ENCODE peak calls at places on chromosomes 12 and 14, in six cellular contexts. X, M, P, J, G and L are unnamed samples.

GRCh38 chr12:24088751-24089150 is 139.3 kb upstream of the SOX5 start:
- DNase-seq in X (no peak), M (no peak), P (peak; percentile 59), J (peak; percentile 13), G (no peak), L (no peak)

GRCh38 chr14:49405291-49405690 is 180.9 kb downstream of the RPS29 start:
- DNase-seq in X (no peak), M (no peak), P (peak; percentile 65), J (peak; percentile 60), G (no peak), L (no peak)

GRCh38 chr12:105957058-105957457 is 181.7 kb downstream of the NUAK1 start:
- DNase-seq in X (no peak), M (no peak), P (no peak), J (no peak), G (no peak), L (no peak)

GRCh38 chr14:44403194-44403593 is 103.9 kb downstream of the FSCB start:
- DNase-seq in X (no peak), M (no peak), P (no peak), J (no peak), G (no peak), L (no peak)

GRCh38 chr12:77888611-77889010 is 57.9 kb downstream of the NAV3 start:
- DNase-seq in X (no peak), M (no peak), P (peak; percentile 75), J (peak; percentile 53), G (peak; percentile 25), L (no peak)

GRCh38 chr14:37579250-37579649 is 15.8 kb downstream of the FOXA1 start:
- DNase-seq in X (no peak), M (no peak), P (no peak), J (no peak), G (no peak), L (no peak)

GRCh38 chr12:67650127-67650495 is 1.6 kb downstream of the DYRK2 start:
- DNase-seq in X (no peak), M (no peak), P (no peak), J (peak; percentile 54), G (no peak), L (no peak)

GRCh38 chr12:48199784-48200198 is 3.3 kb downstream of the OR10AD1 start:
- DNase-seq in X (no peak), M (no peak), P (peak; percentile 68), J (peak; percentile 93), G (no peak), L (no peak)

GRCh38 chr12:62660763-62661162 is 194.1 kb downstream of the MON2 start:
- DNase-seq in X (no peak), M (no peak), P (peak; percentile 70), J (no peak), G (peak; percentile 28), L (no peak)

GRCh38 chr12:118439068-118439467 is 62.7 kb downstream of the SUDS3 start:
- DNase-seq in X (no peak), M (no peak), P (no peak), J (no peak), G (no peak), L (no peak)

GRCh38 chr14:36659010-36659821 is 2.4 kb upstream of the PAX9 start:
- DNase-seq in X (no peak), M (no peak), P (no peak), J (no peak), G (no peak), L (no peak)

GRCh38 chr14:25904446-25904845 is 693.4 kb downstream of the NOVA1 start:
- DNase-seq in X (no peak), M (no peak), P (no peak), J (no peak), G (no peak), L (no peak)

GRCh38 chr14:77025744-77026165 is 2.8 kb downstream of the IRF2BPL start:
- DNase-seq in X (no peak), M (no peak), P (no peak), J (no peak), G (peak; percentile 42), L (no peak)

GRCh38 chr14:67207810-67208209 is 18.6 kb downstream of the GARIN2 start:
- DNase-seq in X (no peak), M (no peak), P (no peak), J (no peak), G (no peak), L (no peak)

GRCh38 chr12:124024790-124025189 is 51.8 kb downstream of the ZNF664 start:
- DNase-seq in X (no peak), M (no peak), P (no peak), J (no peak), G (no peak), L (peak; percentile 13)

GRCh38 chr12:80168936-80169335 is 69.6 kb downstream of the OTOGL start:
- DNase-seq in X (no peak), M (no peak), P (no peak), J (no peak), G (no peak), L (no peak)

GRCh38 chr12:111446044-111446581 is 40.4 kb downstream of the SH2B3 start:
- DNase-seq in X (no peak), M (peak; percentile 72), P (peak; percentile 62), J (peak; percentile 79), G (no peak), L (peak; percentile 70)

GRCh38 chr14:96091149-96091693 is 52.1 kb downstream of the C14orf132 start:
- DNase-seq in X (no peak), M (no peak), P (no peak), J (no peak), G (no peak), L (no peak)

GRCh38 chr12:96208346-96208745 is 14.2 kb downstream of the ELK3 start:
- DNase-seq in X (no peak), M (no peak), P (peak; percentile 86), J (peak; percentile 92), G (no peak), L (no peak)

GRCh38 chr14:84028205-84028604 is 1501.7 kb upstream of the FLRT2 start:
- DNase-seq in X (no peak), M (no peak), P (no peak), J (no peak), G (no peak), L (no peak)

GRCh38 chr14:24381363-24382102 is 13.5 kb downstream of the NFATC4 start:
- DNase-seq in X (no peak), M (no peak), P (no peak), J (no peak), G (no peak), L (no peak)

GRCh38 chr14:104678346-104678745 is 11.1 kb upstream of the INF2 start:
- DNase-seq in X (no peak), M (peak; percentile 72), P (peak; percentile 34), J (peak; percentile 63), G (no peak), L (no peak)

GRCh38 chr14:72894623-72895378 is 900 bp upstream of the DPF3 start:
- DNase-seq in X (peak; percentile 44), M (peak; percentile 68), P (no peak), J (peak; percentile 45), G (peak; percentile 60), L (peak; percentile 59)

GRCh38 chr12:112937741-112938719 is at the start of gene OAS3:
- DNase-seq in X (no peak), M (peak; percentile 59), P (peak; percentile 79), J (peak; percentile 90), G (peak; percentile 92), L (peak; percentile 58)

GRCh38 chr12:131608740-131609665 is 101.9 kb upstream of the SFSWAP start:
- DNase-seq in X (peak; percentile 51), M (peak; percentile 91), P (peak; percentile 7), J (no peak), G (peak; percentile 62), L (peak; percentile 87)

GRCh38 chr14:55746533-55746932 is 166.5 kb downstream of the KTN1 start:
- DNase-seq in X (no peak), M (no peak), P (peak; percentile 29), J (peak; percentile 17), G (peak; percentile 63), L (no peak)

GRCh38 chr12:23536293-23536692 is 413.2 kb downstream of the SOX5 start:
- DNase-seq in X (no peak), M (no peak), P (no peak), J (no peak), G (no peak), L (no peak)

GRCh38 chr12:80316141-80316700 is 127.8 kb upstream of the PTPRQ start:
- DNase-seq in X (no peak), M (no peak), P (no peak), J (no peak), G (peak; percentile 75), L (no peak)

GRCh38 chr14:70898346-70898745 is 8.9 kb upstream of the PCNX1 start:
- DNase-seq in X (no peak), M (no peak), P (no peak), J (no peak), G (no peak), L (no peak)

GRCh38 chr14:35932659-35933159 is 106.6 kb downstream of the BRMS1L start:
- DNase-seq in X (no peak), M (no peak), P (no peak), J (no peak), G (no peak), L (no peak)

GRCh38 chr12:69396041-69396440 is 36.5 kb downstream of the YEATS4 start:
- DNase-seq in X (no peak), M (no peak), P (peak; percentile 13), J (no peak), G (no peak), L (no peak)

GRCh38 chr14:102264355-102264754 is 40.6 kb downstream of the MOK start:
- DNase-seq in X (no peak), M (no peak), P (no peak), J (no peak), G (no peak), L (no peak)

DNA sequence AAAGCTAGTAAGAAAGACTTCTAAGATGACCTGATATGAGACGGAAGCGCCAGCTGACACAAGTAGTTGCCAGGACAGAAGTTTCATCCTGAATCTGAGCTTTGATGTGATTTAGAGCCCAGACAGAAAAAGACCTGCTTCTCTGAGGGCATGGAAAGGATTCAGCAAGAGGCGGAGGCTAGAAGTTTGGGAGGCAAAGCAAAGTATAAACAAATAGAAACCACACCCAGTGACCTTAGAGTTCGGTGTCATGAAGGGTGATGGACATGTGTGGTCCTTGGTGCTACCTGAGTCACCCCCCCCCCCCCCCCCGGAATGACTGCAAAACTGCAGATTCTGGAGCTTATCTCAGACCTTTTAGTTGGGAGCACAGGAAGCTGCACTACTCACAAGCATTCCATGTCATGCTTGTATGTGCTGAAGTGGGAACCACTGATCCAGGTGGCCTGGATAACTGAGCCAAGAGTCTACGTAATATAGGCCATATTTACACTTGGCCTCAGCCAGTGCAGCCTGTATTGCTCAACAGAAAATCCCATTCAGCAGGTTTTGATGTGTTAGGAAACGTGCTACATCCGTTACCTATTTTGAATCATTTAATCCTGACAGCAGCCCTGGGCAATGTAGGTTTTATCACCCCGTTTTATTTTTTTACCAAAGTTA is 191.4 kb downstream of the ANO6 start:
- DNase-seq in X (no peak), M (no peak), P (peak; percentile 83), J (peak; percentile 24), G (no peak), L (no peak)
- H3K14ac ChIP-seq in X (no peak overlapping the region), M (no peak overlapping the region), P (no peak overlapping the region), J (no peak overlapping the region), G (no peak overlapping the region), L (no peak overlapping the region)

GRCh38 chr12:57088442-57089258 is at the start of gene NAB2:
- DNase-seq in X (peak; percentile 91), M (peak; percentile 87), P (peak; percentile 97), J (peak; percentile 99), G (peak; percentile 90), L (peak; percentile 97)
- H3K23ac ChIP-seq in X (peak within 1 kb of the TSS; percentile 92), M (no peak within 1 kb of the TSS), P (peak within 1 kb of the TSS; percentile 100), J (peak within 1 kb of the TSS; percentile 95), G (no peak within 1 kb of the TSS), L (no peak within 1 kb of the TSS)

GRCh38 chr12:41345071-41345470 is 157.0 kb downstream of the PDZRN4 start:
- DNase-seq in X (no peak), M (no peak), P (no peak), J (no peak), G (no peak), L (no peak)
- H3K9ac ChIP-seq in X (no peak overlapping the region), M (no peak overlapping the region), P (no peak overlapping the region), J (no peak overlapping the region), G (no peak overlapping the region), L (no peak overlapping the region)

GRCh38 chr14:58476320-58476719 is 48.8 kb downstream of the KIAA0586 start:
- DNase-seq in X (no peak), M (no peak), P (no peak), J (no peak), G (no peak), L (no peak)
- H3K14ac ChIP-seq in X (no peak overlapping the region), M (no peak overlapping the region), P (no peak overlapping the region), J (no peak overlapping the region), G (no peak overlapping the region), L (no peak overlapping the region)